ENCODE peak calls at places on chromosomes 6 and 20, in nine cellular contexts. B is fibroblast of lung, W is ovary, U is fibroblast of the aortic adventitia, L is IMR-90, I is fibroblast of mammary gland, D is BE2C, H is OCI-LY7, X is neural crest cell. A is an unnamed sample.

GRCh38 chr20:34706912-34707784 is 3.0 kb downstream of the TP53INP2 start:
- DNase-seq in B (no peak), W (no peak), U (no peak), L (no peak), I (no peak), D (no peak), H (no peak), X (no peak), A (no peak)

GRCh38 chr6:36028088-36028886 is 679 bp downstream of the MAPK14 start:
- DNase-seq in B (peak), W (peak), U (peak), L (peak), I (peak), D (peak), H (peak), X (peak), A (peak)

GRCh38 chr20:55678970-55679667 is 326.2 kb downstream of the CBLN4 start:
- DNase-seq in B (no peak), W (no peak), U (no peak), L (no peak), I (no peak), D (no peak), H (no peak), X (no peak), A (no peak)

GRCh38 chr6:13404115-13404891 is 76.0 kb upstream of the TBC1D7 start:
- DNase-seq in B (peak), W (no peak), U (peak), L (peak), I (peak), D (no peak), H (no peak), X (no peak), A (no peak)

GRCh38 chr6:10272591-10272990 is 142.3 kb downstream of the TFAP2A start:
- DNase-seq in B (no peak), W (no peak), U (no peak), L (no peak), I (no peak), D (no peak), H (no peak), X (no peak), A (no peak)

GRCh38 chr6:138724015-138724414 is 49.6 kb upstream of the CCDC28A start:
- DNase-seq in B (peak), W (no peak), U (peak), L (no peak), I (peak), D (no peak), H (no peak), X (no peak), A (no peak)

GRCh38 chr20:341682-342081 is 5.2 kb upstream of the NRSN2 start:
- DNase-seq in B (peak), W (no peak), U (peak), L (peak), I (peak), D (peak), H (no peak), X (no peak), A (no peak)

GRCh38 chr6:10250655-10251220 is 164.1 kb downstream of the TFAP2A start:
- DNase-seq in B (no peak), W (no peak), U (no peak), L (no peak), I (no peak), D (no peak), H (no peak), X (no peak), A (no peak)

GRCh38 chr6:170043881-170044790 is 246.7 kb downstream of the DLL1 start:
- DNase-seq in B (no peak), W (no peak), U (no peak), L (no peak), I (no peak), D (no peak), H (no peak), X (no peak), A (no peak)

GRCh38 chr6:8130399-8130798 is 28.1 kb upstream of the EEF1E1 start:
- DNase-seq in B (peak), W (no peak), U (peak), L (peak), I (peak), D (no peak), H (no peak), X (no peak), A (no peak)

GRCh38 chr20:25418779-25419178 is 11.3 kb downstream of the GINS1 start:
- DNase-seq in B (no peak), W (no peak), U (no peak), L (peak), I (peak), D (no peak), H (no peak), X (no peak), A (no peak)

GRCh38 chr6:130307752-130308361 is 58.0 kb upstream of the TMEM200A start:
- DNase-seq in B (peak), W (no peak), U (peak), L (peak), I (peak), D (no peak), H (no peak), X (no peak), A (no peak)

GRCh38 chr6:130309028-130309427 is 56.8 kb upstream of the TMEM200A start:
- DNase-seq in B (no peak), W (no peak), U (no peak), L (no peak), I (no peak), D (no peak), H (no peak), X (no peak), A (no peak)

GRCh38 chr6:130314271-130314670 is 51.5 kb upstream of the TMEM200A start:
- DNase-seq in B (no peak), W (no peak), U (no peak), L (no peak), I (no peak), D (no peak), H (no peak), X (no peak), A (no peak)

GRCh38 chr6:130313206-130313605 is 52.6 kb upstream of the TMEM200A start:
- DNase-seq in B (no peak), W (no peak), U (no peak), L (no peak), I (no peak), D (no peak), H (no peak), X (no peak), A (no peak)
- TF ChIP-seq CTCF in B (no peak), W (no peak), U (no peak), L (no peak), I (no peak), D (peak), H (peak), X (peak), A (peak)

GRCh38 chr6:83518946-83519489 is 6.7 kb downstream of the PRSS35 start:
- DNase-seq in B (peak), W (no peak), U (peak), L (peak), I (peak), D (no peak), H (no peak), X (no peak), A (no peak)
- TF ChIP-seq CTCF in B (peak), W (peak), U (peak), L (peak), I (peak), D (peak), H (peak), X (peak), A (no peak)

GRCh38 chr6:46490425-46491200 is 636 bp downstream of the RCAN2 start:
- DNase-seq in B (no peak), W (peak), U (no peak), L (no peak), I (no peak), D (peak), H (peak), X (peak), A (peak)
- TF ChIP-seq CTCF in B (peak), W (no peak), U (peak), L (no peak), I (peak), D (peak), H (peak), X (peak), A (peak)

DNA sequence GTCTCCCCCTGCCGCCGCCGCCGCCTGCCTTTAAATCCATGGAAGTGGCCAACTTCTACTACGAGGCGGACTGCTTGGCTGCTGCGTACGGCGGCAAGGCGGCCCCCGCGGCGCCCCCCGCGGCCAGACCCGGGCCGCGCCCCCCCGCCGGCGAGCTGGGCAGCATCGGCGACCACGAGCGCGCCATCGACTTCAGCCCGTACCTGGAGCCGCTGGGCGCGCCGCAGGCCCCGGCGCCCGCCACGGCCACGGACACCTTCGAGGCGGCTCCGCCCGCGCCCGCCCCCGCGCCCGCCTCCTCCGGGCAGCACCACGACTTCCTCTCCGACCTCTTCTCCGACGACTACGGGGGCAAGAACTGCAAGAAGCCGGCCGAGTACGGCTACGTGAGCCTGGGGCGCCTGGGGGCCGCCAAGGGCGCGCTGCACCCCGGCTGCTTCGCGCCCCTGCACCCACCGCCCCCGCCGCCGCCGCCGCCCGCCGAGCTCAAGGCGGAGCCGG is 485 bp downstream of the CEBPB start:
- DNase-seq in B (no peak), W (no peak), U (peak), L (no peak), I (peak), D (peak), H (peak), X (no peak), A (no peak)
- TF ChIP-seq CTCF in B (no peak), W (no peak), U (no peak), L (no peak), I (no peak), D (no peak), H (no peak), X (no peak), A (no peak)

GRCh38 chr6:119076173-119076965 is 2.1 kb downstream of the FAM184A start:
- DNase-seq in B (no peak), W (no peak), U (no peak), L (no peak), I (no peak), D (no peak), H (no peak), X (no peak), A (no peak)

GRCh38 chr6:119078449-119079287 is at the start of gene FAM184A:
- DNase-seq in B (peak), W (peak), U (peak), L (peak), I (peak), D (peak), H (no peak), X (peak), A (peak)

GRCh38 chr6:119076966-119077642 is 1.4 kb downstream of the FAM184A start:
- DNase-seq in B (no peak), W (no peak), U (no peak), L (no peak), I (no peak), D (no peak), H (no peak), X (no peak), A (no peak)

GRCh38 chr6:119079288-119079809 is 885 bp upstream of the FAM184A start:
- DNase-seq in B (peak), W (no peak), U (peak), L (peak), I (peak), D (no peak), H (no peak), X (no peak), A (no peak)

GRCh38 chr6:119077643-119078448 is 618 bp downstream of the FAM184A start:
- DNase-seq in B (peak), W (peak), U (peak), L (no peak), I (peak), D (peak), H (no peak), X (peak), A (peak)
- TF ChIP-seq CTCF in B (no peak), W (peak), U (no peak), L (no peak), I (no peak), D (peak), H (no peak), X (peak), A (peak)

GRCh38 chr6:90891338-90891715 is 304.5 kb upstream of the MAP3K7 start:
- DNase-seq in B (no peak), W (no peak), U (no peak), L (no peak), I (no peak), D (no peak), H (no peak), X (no peak), A (no peak)

GRCh38 chr6:90890681-90891337 is 303.9 kb upstream of the MAP3K7 start:
- DNase-seq in B (no peak), W (no peak), U (no peak), L (no peak), I (no peak), D (no peak), H (no peak), X (no peak), A (no peak)

GRCh38 chr6:90893385-90893784 is 306.5 kb upstream of the MAP3K7 start:
- DNase-seq in B (no peak), W (no peak), U (no peak), L (no peak), I (no peak), D (no peak), H (no peak), X (no peak), A (no peak)

GRCh38 chr6:90894285-90895144 is 307.6 kb upstream of the MAP3K7 start:
- DNase-seq in B (no peak), W (no peak), U (no peak), L (no peak), I (no peak), D (no peak), H (no peak), X (no peak), A (no peak)

GRCh38 chr6:90892271-90892670 is 305.4 kb upstream of the MAP3K7 start:
- DNase-seq in B (no peak), W (no peak), U (no peak), L (no peak), I (no peak), D (no peak), H (no peak), X (no peak), A (no peak)
- TF ChIP-seq CTCF in B (no peak), W (no peak), U (no peak), L (no peak), I (no peak), D (no peak), H (no peak), X (no peak), A (no peak)

GRCh38 chr6:77561768-77562314 is 91.0 kb upstream of the MEI4 start:
- DNase-seq in B (no peak), W (no peak), U (no peak), L (no peak), I (peak), D (peak), H (no peak), X (no peak), A (no peak)
- TF ChIP-seq CTCF in B (no peak), W (no peak), U (no peak), L (no peak), I (no peak), D (no peak), H (no peak), X (no peak), A (no peak)

GRCh38 chr20:16351415-16351814 is 221.8 kb downstream of the KIF16B start:
- DNase-seq in B (no peak), W (no peak), U (no peak), L (no peak), I (no peak), D (no peak), H (peak), X (no peak), A (no peak)

GRCh38 chr20:16352321-16352720 is 220.9 kb downstream of the KIF16B start:
- DNase-seq in B (no peak), W (no peak), U (no peak), L (no peak), I (no peak), D (no peak), H (no peak), X (no peak), A (no peak)

GRCh38 chr20:16350465-16350864 is 222.8 kb downstream of the KIF16B start:
- DNase-seq in B (no peak), W (no peak), U (peak), L (peak), I (peak), D (no peak), H (no peak), X (no peak), A (no peak)

GRCh38 chr20:16349518-16350295 is 223.5 kb downstream of the KIF16B start:
- DNase-seq in B (no peak), W (no peak), U (peak), L (peak), I (peak), D (no peak), H (no peak), X (no peak), A (no peak)

GRCh38 chr20:16352751-16353150 is 220.5 kb downstream of the KIF16B start:
- DNase-seq in B (no peak), W (no peak), U (no peak), L (no peak), I (no peak), D (no peak), H (no peak), X (no peak), A (no peak)
- TF ChIP-seq CTCF in B (no peak), W (no peak), U (no peak), L (no peak), I (no peak), D (no peak), H (no peak), X (no peak), A (no peak)